ENCODE peak calls at places on chromosome 13, in four cellular contexts. D is activated CD4-positive, CD25-positive, alpha-beta regulatory T cell treated with anti-CD3 and anti-CD28 coated beads, Interleukin-2, amount 50 U/mL, for 72 hours; C is mucosa of gallbladder; X is NCI-H2081. N is an unnamed sample.

GRCh38 chr13:37540228-37540627 is 58.3 kb downstream of the POSTN start:
- DNase-seq in D (no peak), C (no peak), X (no peak), N (no peak)

GRCh38 chr13:46679369-46680180 is 117.4 kb downstream of the ESD start:
- DNase-seq in D (no peak), C (peak; percentile 50), X (peak; percentile 45), N (no peak)

GRCh38 chr13:21100994-21101757 is 39.8 kb upstream of the LATS2 start:
- DNase-seq in D (no peak), C (no peak), X (no peak), N (no peak)

GRCh38 chr13:110423689-110424302 is 116.7 kb downstream of the COL4A2 start:
- DNase-seq in D (no peak), C (no peak), X (no peak), N (no peak)

GRCh38 chr13:92126399-92126798 is 728.0 kb downstream of the GPC5 start:
- DNase-seq in D (no peak), C (no peak), X (no peak), N (no peak)

GRCh38 chr13:107210216-107211010 is 642.5 kb upstream of the ARGLU1 start:
- DNase-seq in D (no peak), C (no peak), X (peak; percentile 96), N (peak; percentile 82)

GRCh38 chr13:76885203-76886004 is 801 bp downstream of the KCTD12 start:
- DNase-seq in D (peak; percentile 72), C (peak; percentile 78), X (peak; percentile 81), N (peak; percentile 57)

GRCh38 chr13:51921790-51922740 is 60.3 kb downstream of the CCDC70 start:
- DNase-seq in D (no peak), C (no peak), X (no peak), N (no peak)

GRCh38 chr13:30743319-30744055 is 8.1 kb downstream of the ALOX5AP start:
- DNase-seq in D (no peak), C (peak; percentile 55), X (no peak), N (peak; percentile 52)

GRCh38 chr13:49248433-49249002 is 793 bp downstream of the CDADC1 start:
- DNase-seq in D (peak; percentile 30), C (no peak), X (no peak), N (no peak)

GRCh38 chr13:81116461-81117282 is 775.7 kb upstream of the SPRY2 start:
- DNase-seq in D (no peak), C (no peak), X (no peak), N (no peak)

GRCh38 chr13:33185853-33186252 is 99.7 kb downstream of the STARD13 start:
- DNase-seq in D (no peak), C (no peak), X (no peak), N (no peak)

GRCh38 chr13:66087149-66087780 is 1142.9 kb downstream of the PCDH9 start:
- DNase-seq in D (no peak), C (no peak), X (no peak), N (no peak)

GRCh38 chr13:106986687-106987434 is 418.9 kb upstream of the ARGLU1 start:
- DNase-seq in D (no peak), C (no peak), X (no peak), N (peak; percentile 5)

GRCh38 chr13:106591299-106591698 is 23.4 kb upstream of the ARGLU1 start:
- DNase-seq in D (no peak), C (no peak), X (no peak), N (no peak)

GRCh38 chr13:40230833-40231266 is 435.6 kb downstream of the FOXO1 start:
- DNase-seq in D (no peak), C (no peak), X (no peak), N (peak; percentile 31)

GRCh38 chr13:27534976-27535370 is 84.6 kb upstream of the MTIF3 start:
- DNase-seq in D (no peak), C (no peak), X (no peak), N (no peak)

GRCh38 chr13:32802159-32802558 is 214.1 kb upstream of the KL start:
- DNase-seq in D (no peak), C (no peak), X (no peak), N (no peak)

GRCh38 chr13:99288069-99288468 is 19.1 kb downstream of the GPR183 start:
- DNase-seq in D (no peak), C (no peak), X (no peak), N (no peak)

GRCh38 chr13:84917252-84917878 is 881.9 kb downstream of the SLITRK6 start:
- DNase-seq in D (no peak), C (no peak), X (peak; percentile 57), N (no peak)

GRCh38 chr13:113138792-113139551 is 16.4 kb downstream of the F10 start:
- DNase-seq in D (peak; percentile 16), C (no peak), X (no peak), N (no peak)

N was measured in SJCRH30.